ENCODE peak calls at places on chromosomes 13 and 19, in four cellular contexts. M is spleen; H is transverse colon; E is effector memory CD4-positive, alpha-beta T cell. P is an unnamed sample.

GRCh38 chr13:97212540-97213146 is 9.5 kb upstream of the MBNL2 start:
- DNase-seq in M (no peak), H (peak), E (no peak), P (no peak)

GRCh38 chr13:51977606-51978005 is 33.6 kb downstream of the ATP7B start:
- DNase-seq in M (no peak), H (no peak), E (no peak), P (no peak)

GRCh38 chr13:54305377-54305776 is 1276.8 kb downstream of the OLFM4 start:
- DNase-seq in M (no peak), H (no peak), E (no peak), P (no peak)

GRCh38 chr13:90261343-90261742 is 1086.1 kb upstream of the MIR17HG start:
- DNase-seq in M (no peak), H (no peak), E (no peak), P (no peak)

GRCh38 chr19:40273469-40274360 is 11.4 kb downstream of the AKT2 start:
- DNase-seq in M (no peak), H (no peak), E (no peak), P (peak)

GRCh38 chr13:74290324-74290773 is 156.1 kb upstream of the KLF12 start:
- DNase-seq in M (no peak), H (peak), E (peak), P (peak)

GRCh38 chr19:55392820-55393219 is 7.1 kb downstream of the RPL28 start:
- DNase-seq in M (no peak), H (no peak), E (no peak), P (no peak)

GRCh38 chr13:66703597-66703996 is 526.5 kb downstream of the PCDH9 start:
- DNase-seq in M (no peak), H (no peak), E (no peak), P (no peak)

GRCh38 chr13:30422056-30422914 is at the start of gene UBE2L5:
- DNase-seq in M (peak), H (peak), E (peak), P (peak)

GRCh38 chr13:83215627-83216026 is 666.6 kb downstream of the SLITRK1 start:
- DNase-seq in M (no peak), H (no peak), E (no peak), P (no peak)

GRCh38 chr19:49950590-49950948 is 10.4 kb downstream of the SIGLEC11 start:
- DNase-seq in M (peak), H (no peak), E (no peak), P (no peak)

GRCh38 chr19:27740396-27740795 is 1472.6 kb downstream of the UQCRFS1 start:
- DNase-seq in M (no peak), H (no peak), E (no peak), P (no peak)

GRCh38 chr19:887072-887471 is 5.9 kb downstream of the MED16 start:
- DNase-seq in M (no peak), H (no peak), E (no peak), P (no peak)

GRCh38 chr19:925912-926594 is at the start of gene ARID3A:
- DNase-seq in M (peak), H (peak), E (no peak), P (peak)

GRCh38 chr13:76775031-76775740 is 111.0 kb downstream of the KCTD12 start:
- DNase-seq in M (no peak), H (no peak), E (no peak), P (no peak)

GRCh38 chr19:4911786-4912672 is 2.7 kb downstream of the UHRF1 start:
- DNase-seq in M (peak), H (peak), E (peak), P (no peak)

GRCh38 chr19:58350001-58350801 is 3.1 kb downstream of the A1BG start:
- DNase-seq in M (no peak), H (no peak), E (no peak), P (no peak)

GRCh38 chr19:14006766-14007562 is 844 bp upstream of the RFX1 start:
- DNase-seq in M (peak), H (no peak), E (no peak), P (peak)

GRCh38 chr13:38686635-38687245 is at the start of gene FREM2:
- DNase-seq in M (no peak), H (peak), E (no peak), P (no peak)

GRCh38 chr19:48835734-48836088 is 580 bp downstream of the HSD17B14 start:
- DNase-seq in M (peak), H (peak), E (peak), P (peak)

GRCh38 chr19:38898788-38899446 is 501 bp downstream of the SIRT2 start:
- DNase-seq in M (no peak), H (no peak), E (no peak), P (no peak)

GRCh38 chr13:98206946-98207345 is 29.9 kb upstream of the RNF113B start:
- DNase-seq in M (no peak), H (no peak), E (no peak), P (no peak)

GRCh38 chr19:3073159-3073563 is 10.9 kb upstream of the TLE5 start:
- DNase-seq in M (no peak), H (peak), E (no peak), P (peak)

GRCh38 chr19:572891-573825 is 762 bp downstream of the BSG start:
- DNase-seq in M (peak), H (peak), E (no peak), P (peak)

GRCh38 chr13:101454767-101455166 is 2.3 kb downstream of the ITGBL1 start:
- DNase-seq in M (no peak), H (no peak), E (no peak), P (no peak)

GRCh38 chr13:40031031-40031430 is 375.6 kb downstream of the COG6 start:
- DNase-seq in M (no peak), H (no peak), E (no peak), P (no peak)

GRCh38 chr19:46604781-46605355 is 3.7 kb downstream of the CALM3 start:
- DNase-seq in M (peak), H (no peak), E (no peak), P (no peak)

GRCh38 chr19:2983351-2984195 is 6.2 kb downstream of the TLE6 start:
- DNase-seq in M (no peak), H (peak), E (no peak), P (peak)

GRCh38 chr19:10432736-10433130 is 12.4 kb downstream of the PDE4A start:
- DNase-seq in M (no peak), H (no peak), E (no peak), P (no peak)

GRCh38 chr19:40511487-40511886 is 44.7 kb downstream of the SPTBN4 start:
- DNase-seq in M (no peak), H (no peak), E (no peak), P (no peak)

GRCh38 chr13:33212396-33212795 is 73.2 kb downstream of the STARD13 start:
- DNase-seq in M (no peak), H (no peak), E (no peak), P (no peak)

GRCh38 chr19:16325671-16326400 is 1.2 kb downstream of the KLF2 start:
- DNase-seq in M (peak), H (peak), E (peak), P (peak)

GRCh38 chr19:35462476-35462953 is 14.5 kb downstream of the FFAR2 start:
- DNase-seq in M (no peak), H (peak), E (peak), P (no peak)

GRCh38 chr13:110797230-110797877 is 83.9 kb downstream of the ING1 start:
- DNase-seq in M (no peak), H (no peak), E (no peak), P (no peak)

GRCh38 chr19:41708481-41708880 is at the start of gene CEACAM5:
- DNase-seq in M (peak), H (peak), E (no peak), P (no peak)

GRCh38 chr13:76854894-76855293 is 31.3 kb downstream of the KCTD12 start:
- DNase-seq in M (no peak), H (no peak), E (no peak), P (no peak)

GRCh38 chr13:20334309-20334708 is 102.2 kb upstream of the GJB6 start:
- DNase-seq in M (no peak), H (no peak), E (no peak), P (no peak)

GRCh38 chr13:95301135-95301946 is at the start of gene ABCC4:
- DNase-seq in M (peak), H (peak), E (peak), P (peak)
- H3K27ac ChIP-seq in M (peak), H (peak), E (no peak), P (peak)

GRCh38 chr19:7159105-7159933 is 89.8 kb downstream of the ZNF557 start:
- DNase-seq in M (no peak), H (peak), E (no peak), P (peak)
- H3K27ac ChIP-seq in M (peak), H (peak), E (no peak), P (peak)

DNA sequence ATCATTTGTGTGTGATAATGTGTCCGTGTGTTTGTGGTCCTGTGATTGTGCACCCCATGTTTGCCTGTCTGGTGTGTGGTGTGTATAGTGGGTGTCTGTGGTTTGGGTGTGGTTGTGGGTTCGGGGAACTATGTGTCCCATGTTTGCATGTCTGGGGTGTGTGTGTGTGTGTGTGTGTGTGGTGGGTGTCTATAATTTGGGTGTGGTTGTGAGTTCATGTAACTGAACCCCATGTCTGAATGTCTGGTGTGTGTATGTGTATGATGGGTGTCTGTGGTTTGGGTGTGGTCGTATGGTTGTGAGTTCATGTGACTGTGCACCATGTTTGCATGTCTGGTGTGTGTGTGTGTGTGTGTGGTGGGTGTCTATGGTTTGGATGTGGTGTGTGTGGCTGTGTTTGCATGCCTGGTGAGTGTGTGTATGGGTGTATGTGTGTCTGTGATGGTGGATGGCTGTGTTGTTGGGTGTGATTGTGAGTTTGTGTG is 11.1 kb upstream of the NFIX start:
- DNase-seq in M (no peak), H (no peak), E (no peak), P (no peak)
- H3K27ac ChIP-seq in M (no peak), H (peak), E (no peak), P (no peak)

GRCh38 chr19:29578349-29578748 is 27.7 kb upstream of the POP4 start:
- DNase-seq in M (no peak), H (no peak), E (no peak), P (no peak)
- H3K27ac ChIP-seq in M (no peak), H (no peak), E (no peak), P (no peak)

GRCh38 chr13:79490846-79491245 is 9.9 kb downstream of the NDFIP2 start:
- DNase-seq in M (no peak), H (no peak), E (no peak), P (no peak)
- H3K27ac ChIP-seq in M (no peak), H (peak), E (no peak), P (no peak)

DNA sequence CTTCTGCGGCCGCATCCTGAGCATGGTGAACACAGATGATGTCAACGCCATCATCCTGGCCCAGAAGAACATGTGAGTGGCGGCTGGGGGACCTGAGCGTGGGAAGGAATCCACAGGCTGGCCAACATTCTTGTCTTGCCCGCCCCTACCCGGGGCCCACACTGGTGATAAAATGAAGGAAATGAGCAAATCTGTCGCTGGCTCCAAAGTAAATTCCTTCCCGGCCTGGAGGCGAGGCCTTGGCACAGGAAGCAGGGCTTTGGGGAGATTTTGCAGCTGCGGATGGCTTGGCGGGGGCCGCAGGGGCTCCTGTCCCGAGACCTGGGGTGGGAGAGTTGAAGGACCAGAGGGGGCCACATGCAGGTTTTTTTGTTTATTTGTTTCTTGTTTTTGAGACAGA is 4.4 kb downstream of the KXD1 start:
- DNase-seq in M (no peak), H (no peak), E (no peak), P (peak)
- H3K27ac ChIP-seq in M (peak), H (no peak), E (no peak), P (peak)